ENCODE peak calls at places on chromosomes 2 and 18, in five cellular contexts. I is left ventricle myocardium inferior, J is H1, X is IMR-90, U is HFF-Myc. C is an unnamed sample.

GRCh38 chr2:207230261-207231105 is 64.7 kb upstream of the KLF7 start:
- DNase-seq in I (no peak), J (no peak), X (no peak), U (no peak), C (no peak)

GRCh38 chr2:24909555-24910177 is 10.4 kb downstream of the ADCY3 start:
- DNase-seq in I (no peak), J (no peak), X (peak), U (peak), C (peak)

GRCh38 chr2:85420743-85421705 is 2.5 kb downstream of the SH2D6 start:
- DNase-seq in I (peak), J (no peak), X (peak), U (peak), C (peak)

GRCh38 chr2:35463805-35464596 is 891.6 kb upstream of the CRIM1 start:
- DNase-seq in I (no peak), J (no peak), X (no peak), U (no peak), C (no peak)

GRCh38 chr2:195652916-195653315 is 4.1 kb upstream of the SLC39A10 start:
- DNase-seq in I (no peak), J (no peak), X (no peak), U (no peak), C (no peak)

GRCh38 chr18:76350134-76351025 is 144.7 kb downstream of the ZNF516 start:
- DNase-seq in I (no peak), J (no peak), X (no peak), U (no peak), C (no peak)

GRCh38 chr2:61905372-61906186 is at the start of gene COMMD1:
- DNase-seq in I (peak), J (no peak), X (peak), U (no peak), C (peak)

GRCh38 chr18:77133051-77133919 is 702 bp upstream of the MBP start:
- DNase-seq in I (no peak), J (no peak), X (no peak), U (no peak), C (no peak)

GRCh38 chr2:8578335-8579244 is 103.3 kb upstream of the ID2 start:
- DNase-seq in I (no peak), J (no peak), X (peak), U (no peak), C (no peak)

GRCh38 chr18:40630496-40630895 is 1324.5 kb upstream of the PIK3C3 start:
- DNase-seq in I (no peak), J (no peak), X (no peak), U (no peak), C (no peak)

GRCh38 chr2:69073928-69074575 is 61.1 kb downstream of the ANTXR1 start:
- DNase-seq in I (no peak), J (no peak), X (no peak), U (no peak), C (no peak)

GRCh38 chr2:73112026-73112912 is 479 bp downstream of the RAB11FIP5 start:
- DNase-seq in I (peak), J (no peak), X (peak), U (no peak), C (peak)

GRCh38 chr18:32930695-32931301 is 158.0 kb upstream of the KLHL14 start:
- DNase-seq in I (no peak), J (no peak), X (peak), U (peak), C (peak)

GRCh38 chr2:234326694-234327093 is 170.2 kb downstream of the ARL4C start:
- DNase-seq in I (no peak), J (no peak), X (no peak), U (no peak), C (no peak)

GRCh38 chr2:10584242-10584753 is 105.5 kb downstream of the NOL10 start:
- DNase-seq in I (no peak), J (no peak), X (peak), U (no peak), C (no peak)

GRCh38 chr2:109555346-109555900 is 58.3 kb downstream of the SEPTIN10 start:
- DNase-seq in I (no peak), J (no peak), X (no peak), U (peak), C (peak)

GRCh38 chr2:10514743-10515142 is 66.6 kb upstream of the ODC1 start:
- DNase-seq in I (no peak), J (no peak), X (peak), U (peak), C (peak)

GRCh38 chr18:11570770-11571169 is 38.6 kb upstream of the SLC35G4 start:
- DNase-seq in I (no peak), J (no peak), X (peak), U (peak), C (peak)

GRCh38 chr18:36333418-36333817 is 35.9 kb downstream of the FHOD3 start:
- DNase-seq in I (no peak), J (no peak), X (peak), U (peak), C (peak)

GRCh38 chr2:233005096-233005495 is 8.0 kb downstream of the NGEF start:
- DNase-seq in I (no peak), J (no peak), X (no peak), U (no peak), C (no peak)

GRCh38 chr2:230224458-230224857 is 1.1 kb upstream of the SP140 start:
- DNase-seq in I (no peak), J (no peak), X (no peak), U (no peak), C (no peak)

GRCh38 chr2:234491281-234491680 is 5.6 kb downstream of the ARL4C start:
- DNase-seq in I (no peak), J (no peak), X (no peak), U (no peak), C (no peak)

GRCh38 chr2:17719562-17720371 is 33.8 kb downstream of the SMC6 start:
- DNase-seq in I (no peak), J (no peak), X (peak), U (no peak), C (peak)

GRCh38 chr18:24003903-24004640 is 10.5 kb upstream of the TTC39C start:
- DNase-seq in I (no peak), J (no peak), X (peak), U (no peak), C (no peak)

GRCh38 chr18:63083555-63083954 is 236.0 kb downstream of the BCL2 start:
- DNase-seq in I (no peak), J (no peak), X (no peak), U (no peak), C (no peak)

GRCh38 chr18:50853863-50854271 is 25.1 kb upstream of the ME2 start:
- DNase-seq in I (no peak), J (no peak), X (peak), U (no peak), C (peak)

GRCh38 chr18:57771183-57771582 is 31.9 kb downstream of the ATP8B1 start:
- DNase-seq in I (no peak), J (no peak), X (no peak), U (no peak), C (peak)

GRCh38 chr2:181679544-181679979 is 755 bp downstream of the NEUROD1 start:
- DNase-seq in I (no peak), J (no peak), X (no peak), U (no peak), C (no peak)

GRCh38 chr2:148020358-148021058 is at the start of gene ORC4:
- DNase-seq in I (peak), J (peak), X (peak), U (peak), C (peak)
- TF ChIP-seq CTCF in I (peak), J (peak), X (peak), U (peak), C (peak)

GRCh38 chr2:27714851-27715291 is 51.2 kb downstream of the SLC4A1AP start:
- DNase-seq in I (no peak), J (no peak), X (no peak), U (no peak), C (no peak)
- H3K4me3 ChIP-seq in I (peak), J (peak), X (peak), U (peak), C (peak)

GRCh38 chr18:59696311-59697235 is 650 bp downstream of the CCBE1 start:
- DNase-seq in I (peak), J (no peak), X (peak), U (no peak), C (peak)
- TF ChIP-seq CTCF in I (no peak), J (no peak), X (no peak), U (no peak), C (no peak)

GRCh38 chr18:46427216-46427995 is 229.6 kb downstream of the LOXHD1 start:
- DNase-seq in I (no peak), J (no peak), X (no peak), U (no peak), C (no peak)
- H3K4me3 ChIP-seq in I (no peak), J (no peak), X (no peak), U (no peak), C (no peak)

C was measured in foreskin fibroblast.